ENCODE peak calls at places on chromosomes 3 and 15, in seven cellular contexts. F, W, Q, B, A, V and J are unnamed samples.

GRCh38 chr3:10023587-10024310 is 2.5 kb upstream of the FANCD2 start:
- DNase-seq in F (no peak), W (peak; percentile 93), Q (no peak), B (peak; percentile 95), A (no peak), V (peak; percentile 75), J (no peak)

GRCh38 chr3:128402319-128402718 is 64.4 kb downstream of the DNAJB8 start:
- DNase-seq in F (no peak), W (no peak), Q (no peak), B (no peak), A (no peak), V (no peak), J (no peak)

GRCh38 chr3:24495334-24495994 is 814 bp upstream of the THRB start:
- DNase-seq in F (peak; percentile 76), W (peak; percentile 62), Q (peak; percentile 31), B (no peak), A (peak; percentile 70), V (peak; percentile 74), J (no peak)

GRCh38 chr3:40317061-40317676 is 7.7 kb downstream of the EIF1B start:
- DNase-seq in F (peak; percentile 73), W (peak; percentile 76), Q (peak; percentile 50), B (peak; percentile 71), A (no peak), V (peak; percentile 72), J (no peak)

GRCh38 chr3:136075218-136075808 is 109.8 kb downstream of the PPP2R3A start:
- DNase-seq in F (peak; percentile 80), W (peak; percentile 81), Q (peak; percentile 75), B (peak; percentile 80), A (peak; percentile 43), V (peak; percentile 91), J (no peak)

GRCh38 chr3:126358038-126358815 is 1.0 kb upstream of the KLF15 start:
- DNase-seq in F (peak; percentile 83), W (peak; percentile 17), Q (peak; percentile 51), B (no peak), A (peak; percentile 81), V (peak; percentile 10), J (peak; percentile 75)

GRCh38 chr15:58903232-58903631 is 30.2 kb downstream of the SLTM start:
- DNase-seq in F (no peak), W (peak; percentile 6), Q (no peak), B (peak; percentile 13), A (no peak), V (peak; percentile 28), J (no peak)

GRCh38 chr3:20669675-20670074 is 483.7 kb upstream of the SGO1 start:
- DNase-seq in F (no peak), W (no peak), Q (no peak), B (no peak), A (no peak), V (no peak), J (no peak)

GRCh38 chr3:179608931-179609720 is 4.5 kb downstream of the NDUFB5 start:
- DNase-seq in F (peak; percentile 74), W (no peak), Q (no peak), B (no peak), A (no peak), V (peak; percentile 9), J (no peak)

GRCh38 chr3:44915702-44916438 is 41.5 kb downstream of the TGM4 start:
- DNase-seq in F (peak; percentile 94), W (peak; percentile 83), Q (no peak), B (peak; percentile 25), A (peak; percentile 57), V (no peak), J (no peak)

GRCh38 chr3:99760602-99761001 is 57.1 kb upstream of the CMSS1 start:
- DNase-seq in F (no peak), W (no peak), Q (no peak), B (peak; percentile 18), A (no peak), V (peak; percentile 76), J (no peak)

GRCh38 chr3:171101982-171102610 is 75.6 kb upstream of the SLC2A2 start:
- DNase-seq in F (no peak), W (peak; percentile 52), Q (no peak), B (peak; percentile 81), A (no peak), V (no peak), J (no peak)

GRCh38 chr3:33947272-33948195 is 149.1 kb downstream of the PDCD6IP start:
- DNase-seq in F (no peak), W (no peak), Q (no peak), B (no peak), A (no peak), V (no peak), J (no peak)

GRCh38 chr3:15905041-15905440 is 107.3 kb upstream of the ANKRD28 start:
- DNase-seq in F (no peak), W (no peak), Q (no peak), B (no peak), A (no peak), V (peak; percentile 28), J (no peak)

GRCh38 chr3:31132132-31132769 is 237.8 kb upstream of the GADL1 start:
- DNase-seq in F (peak; percentile 70), W (peak; percentile 53), Q (peak; percentile 15), B (peak; percentile 53), A (no peak), V (peak; percentile 75), J (no peak)

GRCh38 chr15:29159771-29160455 is 109.7 kb downstream of the NSMCE3 start:
- DNase-seq in F (no peak), W (no peak), Q (no peak), B (no peak), A (no peak), V (no peak), J (no peak)

GRCh38 chr3:170961616-170962400 is 53.4 kb upstream of the EIF5A2 start:
- DNase-seq in F (peak; percentile 59), W (peak; percentile 49), Q (peak; percentile 17), B (peak; percentile 54), A (no peak), V (peak; percentile 68), J (no peak)

GRCh38 chr15:40092416-40093223 is 16.1 kb downstream of the BMF start:
- DNase-seq in F (no peak), W (peak; percentile 96), Q (no peak), B (peak; percentile 86), A (no peak), V (no peak), J (no peak)

GRCh38 chr15:39874890-39875549 is 45.0 kb downstream of the GPR176 start:
- DNase-seq in F (peak; percentile 40), W (peak; percentile 54), Q (no peak), B (no peak), A (no peak), V (peak; percentile 83), J (no peak)

GRCh38 chr15:87877114-87877810 is 379.3 kb downstream of the NTRK3 start:
- DNase-seq in F (peak; percentile 19), W (peak; percentile 71), Q (no peak), B (peak; percentile 93), A (no peak), V (peak; percentile 75), J (no peak)

GRCh38 chr15:39230205-39230916 is 350.5 kb upstream of the THBS1 start:
- DNase-seq in F (no peak), W (peak; percentile 45), Q (no peak), B (no peak), A (no peak), V (no peak), J (no peak)

GRCh38 chr3:126367316-126367805 is 10.2 kb upstream of the KLF15 start:
- DNase-seq in F (no peak), W (no peak), Q (no peak), B (no peak), A (no peak), V (no peak), J (no peak)

GRCh38 chr15:33534642-33535041 is 223.9 kb downstream of the RYR3 start:
- DNase-seq in F (no peak), W (no peak), Q (no peak), B (no peak), A (no peak), V (no peak), J (no peak)

GRCh38 chr3:61908344-61908743 is 347.0 kb downstream of the PTPRG start:
- DNase-seq in F (no peak), W (no peak), Q (no peak), B (peak; percentile 64), A (no peak), V (no peak), J (no peak)

GRCh38 chr3:9339750-9340449 is 23.0 kb upstream of the THUMPD3 start:
- DNase-seq in F (no peak), W (peak; percentile 68), Q (no peak), B (peak; percentile 66), A (no peak), V (no peak), J (no peak)

GRCh38 chr3:147397155-147397888 is 9.0 kb downstream of the ZIC4 start:
- DNase-seq in F (peak; percentile 86), W (no peak), Q (no peak), B (no peak), A (peak; percentile 89), V (no peak), J (no peak)

GRCh38 chr3:55790596-55791350 is 303.7 kb upstream of the WNT5A start:
- DNase-seq in F (no peak), W (peak; percentile 60), Q (no peak), B (no peak), A (no peak), V (peak; percentile 11), J (no peak)

GRCh38 chr3:124599779-124600693 is 130.2 kb upstream of the UMPS start:
- DNase-seq in F (no peak), W (no peak), Q (no peak), B (peak; percentile 4), A (no peak), V (peak; percentile 35), J (no peak)

DNA sequence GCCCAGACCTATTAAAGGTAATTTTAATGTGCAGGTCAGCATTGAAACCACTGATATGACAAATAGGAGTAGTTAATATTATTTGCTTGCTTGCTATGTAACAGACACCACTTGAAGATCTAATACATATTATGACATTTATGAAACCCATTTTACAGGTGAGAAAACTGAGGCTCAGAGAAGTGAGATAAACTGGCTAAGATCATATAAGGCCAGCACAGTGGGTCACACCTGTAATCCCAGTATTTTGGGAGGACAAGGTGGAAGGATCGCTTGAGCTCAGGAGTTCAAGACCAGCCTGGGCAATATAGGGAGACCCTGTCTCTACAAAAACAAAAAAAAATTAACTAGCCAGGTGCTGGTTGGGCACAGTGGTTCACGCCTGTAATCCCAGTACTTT is 33.1 kb upstream of the EIF4A2 start:
- DNase-seq in F (no peak), W (no peak), Q (no peak), B (no peak), A (no peak), V (no peak), J (no peak)
- H2AK5ac ChIP-seq in F (no peak overlapping the region), W (no peak overlapping the region), Q (no peak overlapping the region), B (no peak overlapping the region), A (no peak overlapping the region), V (no peak overlapping the region), J (no peak overlapping the region)

GRCh38 chr15:63003836-63004610 is 38.5 kb upstream of the TPM1 start:
- DNase-seq in F (peak; percentile 42), W (no peak), Q (no peak), B (no peak), A (peak; percentile 46), V (no peak), J (no peak)
- H2AK5ac ChIP-seq in F (no peak overlapping the region), W (peak overlapping the region; percentile 80), Q (no peak overlapping the region), B (peak overlapping the region; percentile 80), A (no peak overlapping the region), V (peak overlapping the region; percentile 31), J (no peak overlapping the region)

GRCh38 chr3:194348354-194348753 is 2.8 kb downstream of the CPN2 start:
- DNase-seq in F (no peak), W (no peak), Q (no peak), B (no peak), A (no peak), V (no peak), J (no peak)
- H2AK5ac ChIP-seq in F (no peak overlapping the region), W (no peak overlapping the region), Q (no peak overlapping the region), B (no peak overlapping the region), A (no peak overlapping the region), V (no peak overlapping the region), J (no peak overlapping the region)

GRCh38 chr3:114453296-114453888 is 159.6 kb downstream of the TIGIT start:
- DNase-seq in F (no peak), W (no peak), Q (no peak), B (no peak), A (no peak), V (no peak), J (no peak)
- H2AK5ac ChIP-seq in F (no peak overlapping the region), W (no peak overlapping the region), Q (no peak overlapping the region), B (no peak overlapping the region), A (no peak overlapping the region), V (no peak overlapping the region), J (no peak overlapping the region)